ENCODE peak calls at places on chromosomes 2 and 18, in seven cellular contexts. E is HCT116, T is H1, U is SK-N-SH, R is sigmoid colon, K is transverse colon, G is HL-60. P is an unnamed sample.

GRCh38 chr2:168192143-168192785 is 55.1 kb downstream of the STK39 start:
- DNase-seq in U (no peak), T (no peak), G (no peak), K (no peak), R (no peak), E (no peak), P (no peak)

GRCh38 chr2:72211777-72212515 is 64.3 kb upstream of the CYP26B1 start:
- DNase-seq in G (no peak), R (no peak), U (no peak), T (no peak), E (no peak), K (no peak), P (no peak)

GRCh38 chr2:145546091-145546490 is 1026.2 kb upstream of the ZEB2 start:
- DNase-seq in K (no peak), G (no peak), T (no peak), U (no peak), E (peak; percentile 16), R (no peak), P (no peak)

GRCh38 chr2:13858626-13859025 is 773.9 kb upstream of the LRATD1 start:
- DNase-seq in G (no peak), U (no peak), R (no peak), K (no peak), T (no peak), E (no peak), P (no peak)

GRCh38 chr18:24414349-24415003 is 12.0 kb upstream of the IMPACT start:
- DNase-seq in R (no peak), K (no peak), E (no peak), U (no peak), G (no peak), T (no peak), P (no peak)

GRCh38 chr18:46497129-46497528 is 159.9 kb downstream of the LOXHD1 start:
- DNase-seq in U (no peak), E (no peak), T (no peak), K (no peak), G (peak; percentile 32), R (peak; percentile 2), P (no peak)

GRCh38 chr2:206154197-206154596 is 5.0 kb downstream of the NDUFS1 start:
- DNase-seq in G (peak; percentile 64), U (no peak), R (no peak), T (no peak), E (no peak), K (no peak), P (no peak)

GRCh38 chr18:55323051-55323994 is 264.7 kb downstream of the TCF4 start:
- DNase-seq in U (no peak), R (no peak), G (no peak), K (no peak), T (no peak), E (no peak), P (no peak)

GRCh38 chr2:95007822-95008221 is 17.7 kb upstream of the MAL start:
- DNase-seq in E (no peak), G (no peak), T (no peak), R (peak; percentile 80), U (no peak), K (no peak), P (no peak)

GRCh38 chr2:170509460-170510193 is 205.5 kb upstream of the SP5 start:
- DNase-seq in E (no peak), U (no peak), T (no peak), K (no peak), R (no peak), G (no peak), P (no peak)

GRCh38 chr2:105521616-105522015 is 122.8 kb upstream of the FHL2 start:
- DNase-seq in T (no peak), R (no peak), K (no peak), G (no peak), U (no peak), E (no peak), P (no peak)

GRCh38 chr2:197273485-197273884 is 37.1 kb downstream of the ANKRD44 start:
- DNase-seq in K (no peak), R (no peak), E (no peak), G (no peak), U (peak; percentile 48), T (no peak), P (peak; percentile 50)

GRCh38 chr2:27049422-27050280 is 1.8 kb upstream of the AGBL5 start:
- DNase-seq in U (peak; percentile 88), E (no peak), T (no peak), K (peak; percentile 64), R (peak; percentile 78), G (no peak), P (no peak)

GRCh38 chr2:124018894-124019293 is 6.2 kb upstream of the CNTNAP5 start:
- DNase-seq in K (no peak), U (peak; percentile 32), G (no peak), E (no peak), R (no peak), T (no peak), P (no peak)

GRCh38 chr2:220006152-220006551 is 378.7 kb downstream of the SLC4A3 start:
- DNase-seq in U (no peak), T (no peak), G (no peak), K (no peak), E (no peak), R (no peak), P (no peak)

GRCh38 chr2:177983183-177983788 is 89.3 kb downstream of the PDE11A start:
- DNase-seq in K (peak; percentile 16), G (peak; percentile 21), R (no peak), E (peak; percentile 34), T (peak; percentile 15), U (peak; percentile 70), P (no peak)

GRCh38 chr18:3044931-3045698 is 32.2 kb upstream of the LPIN2 start:
- DNase-seq in K (peak; percentile 86), U (no peak), T (no peak), R (no peak), E (no peak), G (peak; percentile 78), P (no peak)

DNA sequence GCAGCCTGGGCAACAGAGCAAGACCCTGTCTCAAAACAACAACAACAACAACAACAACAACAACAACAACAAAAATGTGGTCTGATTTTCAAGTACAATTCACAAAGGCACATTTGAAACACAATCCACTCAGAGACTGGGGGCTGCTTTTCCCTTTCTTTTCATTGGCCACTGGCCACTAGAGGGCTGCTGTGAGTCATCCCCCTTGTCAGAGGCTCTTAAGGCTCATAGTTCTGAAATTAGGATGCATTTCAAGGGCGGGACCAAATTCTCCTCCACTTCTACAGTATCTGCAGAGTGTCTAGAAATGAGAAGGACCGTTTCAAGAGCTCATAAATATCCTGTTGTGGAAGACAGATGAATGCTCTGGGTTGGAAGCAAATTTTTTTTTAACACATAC is 285.4 kb downstream of the NRXN1 start:
- DNase-seq in T (no peak), R (no peak), G (peak; percentile 3), E (peak; percentile 28), K (no peak), U (peak; percentile 12), P (no peak)
- TF ChIP-seq CTCF in T (peak; percentile 78), R (no peak), G (peak; percentile 44), E (peak; percentile 65), K (no peak), U (peak; percentile 65), P (no peak)

GRCh38 chr2:43329637-43330036 is 103.2 kb upstream of the ZFP36L2 start:
- DNase-seq in T (no peak), G (no peak), K (no peak), R (no peak), U (no peak), E (no peak), P (no peak)
- H3K27ac ChIP-seq in T (no peak overlapping the region), G (no peak overlapping the region), K (peak overlapping the region; percentile 70), R (peak overlapping the region; percentile 82), U (no peak overlapping the region), E (no peak overlapping the region), P (no peak overlapping the region)

GRCh38 chr2:147031897-147032296 is 812.9 kb upstream of the ACVR2A start:
- DNase-seq in K (no peak), E (no peak), R (no peak), U (no peak), G (no peak), T (no peak), P (no peak)

GRCh38 chr2:147027451-147027850 is 817.4 kb upstream of the ACVR2A start:
- DNase-seq in E (no peak), U (no peak), K (no peak), T (no peak), G (no peak), R (no peak), P (no peak)

GRCh38 chr2:147033046-147033445 is 811.8 kb upstream of the ACVR2A start:
- DNase-seq in E (no peak), G (no peak), U (no peak), K (no peak), T (no peak), R (no peak), P (no peak)

GRCh38 chr2:147026664-147027278 is 818.1 kb upstream of the ACVR2A start:
- DNase-seq in K (no peak), U (no peak), T (no peak), E (no peak), R (no peak), G (no peak), P (no peak)

DNA sequence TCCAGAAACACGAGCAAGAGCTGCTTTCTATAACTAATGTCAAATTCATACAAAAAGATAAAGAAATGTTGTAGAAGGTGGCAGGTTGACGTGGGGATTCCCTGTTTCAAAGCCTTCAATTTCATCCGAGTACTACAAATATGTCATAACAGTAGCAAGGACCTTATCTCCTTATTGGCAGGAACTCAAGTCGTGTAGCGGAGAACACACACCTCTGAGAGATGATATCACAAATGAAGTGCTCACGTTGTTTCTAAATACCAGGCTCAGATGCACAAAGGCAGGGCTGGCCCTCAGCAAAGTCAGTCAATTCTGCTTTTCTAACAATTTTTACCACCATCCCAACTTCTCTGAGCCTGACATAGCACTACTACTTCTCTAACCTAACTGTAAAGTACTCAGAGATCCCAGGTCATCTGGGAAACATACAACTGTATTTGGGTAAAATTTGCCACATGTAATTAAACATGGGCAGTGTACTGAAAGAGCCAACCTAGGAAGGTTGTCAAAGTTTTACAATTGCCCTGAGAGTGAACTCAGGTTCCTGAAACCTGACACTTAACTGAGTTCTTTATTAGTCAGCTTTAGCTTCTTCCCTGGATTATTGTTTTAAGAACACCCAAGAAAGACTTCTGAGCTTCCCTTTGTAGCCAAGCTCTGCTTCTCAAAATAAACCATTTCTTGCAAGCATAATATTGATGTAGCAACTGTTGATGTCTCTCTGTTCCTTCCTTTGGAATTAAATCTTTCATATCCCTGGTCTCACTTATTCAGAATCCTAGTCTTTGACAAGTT is 813.7 kb upstream of the ACVR2A start:
- DNase-seq in E (peak; percentile 10), G (no peak), U (no peak), K (no peak), T (no peak), R (no peak), P (no peak)
- TF ChIP-seq POLR2AphosphoS5 in E (no peak), G (no peak), U (no peak), K (no peak), T (no peak), R (no peak), P (no peak)

DNA sequence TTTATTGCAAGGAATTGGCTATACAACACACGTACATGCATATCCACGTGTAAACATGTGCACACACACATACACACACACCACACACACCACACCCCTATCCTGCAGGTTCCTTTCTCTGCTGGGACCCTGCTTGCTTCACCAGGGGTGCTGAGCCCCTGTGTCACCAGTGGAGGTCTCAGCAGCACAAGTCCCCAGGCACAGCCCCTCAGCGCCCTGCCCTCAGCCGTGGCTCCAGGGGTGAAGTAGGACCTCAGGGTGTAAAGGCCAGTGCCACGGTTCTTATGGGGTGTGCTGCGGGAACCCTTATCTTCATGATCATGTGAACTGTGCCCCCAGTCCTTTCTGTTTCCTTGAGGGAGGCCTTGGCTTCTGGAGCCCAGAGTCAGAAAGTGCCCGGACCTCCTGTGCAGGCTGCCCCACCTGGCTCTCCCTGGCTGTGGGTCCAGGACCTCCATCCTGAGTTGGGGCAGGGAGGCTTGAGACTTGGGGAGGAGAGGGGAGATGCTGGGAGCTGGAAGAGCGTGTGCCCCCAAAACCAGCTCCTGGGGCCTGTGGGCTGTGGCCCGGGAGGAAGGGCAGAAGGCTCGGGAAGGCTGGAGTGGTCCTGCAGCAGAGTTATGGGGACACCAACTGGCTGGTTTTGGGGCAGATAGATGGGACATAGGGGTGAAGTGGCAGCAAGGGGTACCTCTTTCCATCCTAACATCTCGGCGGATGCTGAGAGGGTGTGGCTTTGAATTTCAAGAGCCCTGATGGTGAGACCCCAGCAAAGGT is 20.3 kb upstream of the KLF11 start:
- DNase-seq in R (peak; percentile 30), K (no peak), E (no peak), T (no peak), G (no peak), U (no peak), P (no peak)
- TF ChIP-seq CTCF in R (no peak), K (no peak), E (no peak), T (peak; percentile 30), G (no peak), U (peak; percentile 25), P (no peak)

P was measured in breast epithelium.